ENCODE peak calls at places on chromosomes 12 and 14, in seven cellular contexts. Z, X, F, H, J, V and Q are unnamed samples.

GRCh38 chr12:118358607-118359540 is 13.8 kb downstream of the TAOK3 start:
- DNase-seq in X (no peak), V (no peak), J (no peak), Z (peak; percentile 50), F (no peak), H (no peak), Q (no peak)

GRCh38 chr12:104352106-104352713 is 48.7 kb downstream of the EID3 start:
- DNase-seq in V (no peak), J (no peak), F (no peak), H (no peak), X (no peak), Z (no peak), Q (peak; percentile 21)

GRCh38 chr12:482061-482460 is 22.3 kb downstream of the B4GALNT3 start:
- DNase-seq in V (no peak), F (no peak), J (no peak), X (no peak), Z (no peak), H (no peak), Q (no peak)

GRCh38 chr12:47808049-47808448 is 11.7 kb downstream of the HDAC7 start:
- DNase-seq in V (peak; percentile 77), H (no peak), J (peak; percentile 58), Z (peak; percentile 94), F (peak; percentile 36), X (peak; percentile 52), Q (no peak)

GRCh38 chr12:110501378-110501721 is 561 bp downstream of the VPS29 start:
- DNase-seq in F (peak; percentile 55), X (peak; percentile 67), H (no peak), Z (peak; percentile 46), V (no peak), J (peak; percentile 27), Q (no peak)

GRCh38 chr12:49496417-49497360 is 42.1 kb upstream of the KCNH3 start:
- DNase-seq in H (no peak), J (no peak), X (no peak), V (no peak), F (no peak), Z (no peak), Q (no peak)

GRCh38 chr14:90642239-90642717 is 174.0 kb downstream of the TTC7B start:
- DNase-seq in F (no peak), Z (no peak), V (no peak), H (peak; percentile 27), J (no peak), X (no peak), Q (no peak)

GRCh38 chr12:120077260-120077659 is 39.3 kb downstream of the RAB35 start:
- DNase-seq in X (no peak), Z (no peak), V (no peak), J (no peak), H (no peak), F (no peak), Q (no peak)

GRCh38 chr12:98582093-98582492 is 11.4 kb upstream of the SLC25A3 start:
- DNase-seq in J (no peak), V (no peak), X (no peak), F (no peak), Z (no peak), H (no peak), Q (no peak)

GRCh38 chr12:53482626-53483165 is 16.6 kb downstream of the MAP3K12 start:
- DNase-seq in V (no peak), Z (no peak), H (no peak), X (peak; percentile 23), J (no peak), F (no peak), Q (no peak)

GRCh38 chr12:97396989-97397388 is 65.6 kb upstream of the RMST start:
- DNase-seq in H (no peak), Z (no peak), F (no peak), X (no peak), V (no peak), J (no peak), Q (no peak)

GRCh38 chr14:60485057-60485599 is 735 bp downstream of the C14orf39 start:
- DNase-seq in V (no peak), J (no peak), H (no peak), F (no peak), X (no peak), Z (no peak), Q (no peak)

GRCh38 chr14:60485600-60486251 is at the start of gene C14orf39:
- DNase-seq in Z (no peak), F (no peak), V (no peak), J (peak; percentile 24), X (no peak), H (peak; percentile 45), Q (no peak)

GRCh38 chr14:60490270-60490669 is 4.4 kb upstream of the C14orf39 start:
- DNase-seq in J (no peak), Z (no peak), F (no peak), V (no peak), X (no peak), H (no peak), Q (no peak)

GRCh38 chr14:60487211-60487610 is 1.3 kb upstream of the C14orf39 start:
- DNase-seq in H (no peak), J (no peak), X (no peak), Z (no peak), V (no peak), F (no peak), Q (no peak)

GRCh38 chr14:60488175-60488574 is 2.3 kb upstream of the C14orf39 start:
- DNase-seq in Z (no peak), X (no peak), V (no peak), J (no peak), H (no peak), F (no peak), Q (no peak)
- TF ChIP-seq CTCF in Z (peak; percentile 49), X (no peak), V (no peak), J (no peak), H (peak; percentile 41), F (no peak), Q (peak; percentile 54)

GRCh38 chr14:59565112-59565511 is 11.5 kb downstream of the CCDC175 start:
- DNase-seq in F (no peak), Z (no peak), V (no peak), X (no peak), J (no peak), H (no peak), Q (no peak)

GRCh38 chr14:59566281-59566680 is 10.3 kb downstream of the CCDC175 start:
- DNase-seq in J (no peak), V (no peak), F (no peak), Z (no peak), X (no peak), H (no peak), Q (no peak)

GRCh38 chr14:59566725-59567124 is 9.9 kb downstream of the CCDC175 start:
- DNase-seq in J (no peak), X (no peak), Z (no peak), V (no peak), H (no peak), F (no peak), Q (no peak)

GRCh38 chr14:59564356-59564755 is 12.3 kb downstream of the CCDC175 start:
- DNase-seq in H (no peak), F (no peak), V (no peak), X (no peak), Z (no peak), J (no peak), Q (no peak)

DNA sequence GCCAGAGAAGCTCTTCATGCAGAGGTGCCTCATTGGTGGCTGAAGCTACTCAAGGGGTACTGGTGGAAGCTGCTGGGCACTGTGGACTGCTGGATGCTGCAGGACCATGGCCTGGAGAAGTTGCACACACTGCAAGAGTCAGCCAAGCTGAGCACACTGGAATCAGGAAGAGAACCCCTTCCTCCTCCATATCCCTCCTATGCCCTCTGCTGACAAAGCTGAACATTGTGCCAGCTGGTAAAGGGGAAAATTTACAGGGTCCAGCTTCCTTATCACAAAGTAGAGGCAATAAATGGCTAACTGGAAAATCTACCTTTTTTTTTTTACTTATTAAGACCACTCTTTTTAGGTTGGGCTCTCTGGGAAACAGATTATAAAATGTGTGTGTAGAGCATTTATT is 6.5 kb downstream of the CCDC175 start:
- DNase-seq in X (no peak), Z (no peak), J (no peak), V (no peak), F (no peak), H (no peak), Q (no peak)
- TF ChIP-seq CTCF in X (no peak), Z (peak; percentile 10), J (peak; percentile 17), V (no peak), F (no peak), H (no peak), Q (no peak)

GRCh38 chr14:69547701-69548348 is 26.8 kb downstream of the CCDC177 start:
- DNase-seq in X (no peak), H (peak; percentile 75), V (no peak), Z (no peak), J (peak; percentile 64), F (peak; percentile 14), Q (no peak)
- TF ChIP-seq CTCF in X (peak; percentile 29), H (peak; percentile 89), V (peak; percentile 37), Z (peak; percentile 68), J (peak; percentile 62), F (peak; percentile 53), Q (peak; percentile 68)

GRCh38 chr12:89087876-89088275 is 264.4 kb downstream of the DUSP6 start:
- DNase-seq in Z (no peak), J (no peak), V (no peak), F (no peak), X (no peak), H (no peak), Q (no peak)
- TF ChIP-seq CTCF in Z (no peak), J (no peak), V (no peak), F (no peak), X (no peak), H (no peak), Q (no peak)